ENCODE peak calls at places on chromosomes 3 and 15, in seven cellular contexts. One of them, this sample, is unnamed.

GRCh38 chr3:54134713-54135112 is 12.4 kb downstream of the CACNA2D3 start:
- DNase-seq in mesothelial cell of epicardium: no peak
- DNase-seq in CMK: no peak
- DNase-seq in left ventricle myocardium superior: no peak
- DNase-seq in DND-41: no peak
- DNase-seq in epithelial cell of prostate: no peak
- DNase-seq in WTC11: no peak
- DNase-seq in this sample: no peak

GRCh38 chr15:82952156-82953081 is at the start of gene HOMER2:
- DNase-seq in mesothelial cell of epicardium: peak; percentile 37
- DNase-seq in CMK: peak; percentile 18
- DNase-seq in left ventricle myocardium superior: peak; percentile 61
- DNase-seq in DND-41: no peak
- DNase-seq in epithelial cell of prostate: no peak
- DNase-seq in WTC11: peak; percentile 50
- DNase-seq in this sample: peak; percentile 37

GRCh38 chr15:88440021-88440420 is 27.2 kb downstream of the MRPL46 start:
- DNase-seq in mesothelial cell of epicardium: no peak
- DNase-seq in CMK: no peak
- DNase-seq in left ventricle myocardium superior: no peak
- DNase-seq in DND-41: no peak
- DNase-seq in epithelial cell of prostate: peak; percentile 72
- DNase-seq in WTC11: no peak
- DNase-seq in this sample: no peak

GRCh38 chr3:134797080-134797801 is 2.2 kb downstream of the EPHB1 start:
- DNase-seq in mesothelial cell of epicardium: no peak
- DNase-seq in CMK: no peak
- DNase-seq in left ventricle myocardium superior: no peak
- DNase-seq in DND-41: no peak
- DNase-seq in epithelial cell of prostate: no peak
- DNase-seq in WTC11: peak; percentile 30
- DNase-seq in this sample: no peak

GRCh38 chr15:90294601-90295269 is 29.3 kb downstream of the NGRN start:
- DNase-seq in mesothelial cell of epicardium: no peak
- DNase-seq in CMK: no peak
- DNase-seq in left ventricle myocardium superior: no peak
- DNase-seq in DND-41: no peak
- DNase-seq in epithelial cell of prostate: no peak
- DNase-seq in WTC11: peak; percentile 33
- DNase-seq in this sample: no peak

GRCh38 chr3:128133273-128133883 is 9.8 kb upstream of the RUVBL1 start:
- DNase-seq in mesothelial cell of epicardium: no peak
- DNase-seq in CMK: no peak
- DNase-seq in left ventricle myocardium superior: no peak
- DNase-seq in DND-41: peak; percentile 56
- DNase-seq in epithelial cell of prostate: peak; percentile 3
- DNase-seq in WTC11: peak; percentile 72
- DNase-seq in this sample: no peak

GRCh38 chr3:157542711-157543485 is 39.7 kb upstream of the VEPH1 start:
- DNase-seq in mesothelial cell of epicardium: peak; percentile 20
- DNase-seq in CMK: no peak
- DNase-seq in left ventricle myocardium superior: peak; percentile 89
- DNase-seq in DND-41: no peak
- DNase-seq in epithelial cell of prostate: no peak
- DNase-seq in WTC11: peak; percentile 72
- DNase-seq in this sample: peak; percentile 82

GRCh38 chr3:27568393-27568792 is 84.2 kb upstream of the SLC4A7 start:
- DNase-seq in mesothelial cell of epicardium: no peak
- DNase-seq in CMK: no peak
- DNase-seq in left ventricle myocardium superior: peak; percentile 76
- DNase-seq in DND-41: no peak
- DNase-seq in epithelial cell of prostate: peak; percentile 45
- DNase-seq in WTC11: no peak
- DNase-seq in this sample: peak; percentile 60

GRCh38 chr3:65545429-65545828 is 493.3 kb downstream of the MAGI1 start:
- DNase-seq in mesothelial cell of epicardium: no peak
- DNase-seq in CMK: no peak
- DNase-seq in left ventricle myocardium superior: no peak
- DNase-seq in DND-41: no peak
- DNase-seq in epithelial cell of prostate: no peak
- DNase-seq in WTC11: no peak
- DNase-seq in this sample: no peak